ENCODE peak calls at places on chromosomes 2 and 18, in four cellular contexts. One of them, this sample, is unnamed.

GRCh38 chr18:7174359-7175107 is 56.4 kb upstream of the LRRC30 start:
- DNase-seq in NCI-H82: peak
- DNase-seq in HL-60: no peak
- DNase-seq in M059J: no peak
- DNase-seq in this sample: peak

GRCh38 chr2:12982149-12982584 is 265.4 kb downstream of the TRIB2 start:
- DNase-seq in NCI-H82: no peak
- DNase-seq in HL-60: no peak
- DNase-seq in M059J: no peak
- DNase-seq in this sample: peak

GRCh38 chr2:40403233-40403841 is 48.6 kb downstream of the SLC8A1 start:
- DNase-seq in NCI-H82: no peak
- DNase-seq in HL-60: no peak
- DNase-seq in M059J: peak
- DNase-seq in this sample: no peak

GRCh38 chr2:203559640-203560039 is 24.5 kb upstream of the RAPH1 start:
- DNase-seq in NCI-H82: no peak
- DNase-seq in HL-60: no peak
- DNase-seq in M059J: no peak
- DNase-seq in this sample: no peak

GRCh38 chr2:99984781-99985525 is 157.4 kb downstream of the AFF3 start:
- DNase-seq in NCI-H82: no peak
- DNase-seq in HL-60: no peak
- DNase-seq in M059J: no peak
- DNase-seq in this sample: no peak

GRCh38 chr2:42810971-42811865 is 18.8 kb upstream of the HAAO start:
- DNase-seq in NCI-H82: peak
- DNase-seq in HL-60: no peak
- DNase-seq in M059J: peak
- DNase-seq in this sample: peak

GRCh38 chr2:168245074-168245825 is 2.1 kb downstream of the STK39 start:
- DNase-seq in NCI-H82: peak
- DNase-seq in HL-60: no peak
- DNase-seq in M059J: no peak
- DNase-seq in this sample: peak

GRCh38 chr2:234116050-234116449 is 65.5 kb downstream of the SPP2 start:
- DNase-seq in NCI-H82: no peak
- DNase-seq in HL-60: no peak
- DNase-seq in M059J: peak
- DNase-seq in this sample: no peak

GRCh38 chr18:24514439-24514838 is 54.0 kb downstream of the HRH4 start:
- DNase-seq in NCI-H82: peak
- DNase-seq in HL-60: peak
- DNase-seq in M059J: peak
- DNase-seq in this sample: peak

GRCh38 chr2:55051026-55051866 is 995 bp upstream of the RTN4 start:
- DNase-seq in NCI-H82: peak
- DNase-seq in HL-60: no peak
- DNase-seq in M059J: peak
- DNase-seq in this sample: peak

GRCh38 chr2:151367571-151367970 is 10.2 kb downstream of the TNFAIP6 start:
- DNase-seq in NCI-H82: no peak
- DNase-seq in HL-60: no peak
- DNase-seq in M059J: peak
- DNase-seq in this sample: no peak

GRCh38 chr2:127093648-127094210 is 13.2 kb downstream of the BIN1 start:
- DNase-seq in NCI-H82: no peak
- DNase-seq in HL-60: no peak
- DNase-seq in M059J: no peak
- DNase-seq in this sample: no peak

GRCh38 chr2:231877533-231878456 is 48.4 kb downstream of the NPPC start:
- DNase-seq in NCI-H82: no peak
- DNase-seq in HL-60: no peak
- DNase-seq in M059J: peak
- DNase-seq in this sample: peak

GRCh38 chr2:5710615-5711014 is 18.4 kb downstream of the SOX11 start:
- DNase-seq in NCI-H82: no peak
- DNase-seq in HL-60: no peak
- DNase-seq in M059J: no peak
- DNase-seq in this sample: no peak

GRCh38 chr2:147198651-147199171 is 646.1 kb upstream of the ACVR2A start:
- DNase-seq in NCI-H82: no peak
- DNase-seq in HL-60: no peak
- DNase-seq in M059J: no peak
- DNase-seq in this sample: no peak

GRCh38 chr2:224837558-224837957 is 121.4 kb upstream of the CCDC195 start:
- DNase-seq in NCI-H82: no peak
- DNase-seq in HL-60: no peak
- DNase-seq in M059J: peak
- DNase-seq in this sample: no peak

GRCh38 chr2:159228006-159228655 is 58.4 kb downstream of the WDSUB1 start:
- DNase-seq in NCI-H82: peak
- DNase-seq in HL-60: no peak
- DNase-seq in M059J: no peak
- DNase-seq in this sample: no peak

GRCh38 chr2:94984964-94985575 is 40.4 kb upstream of the MAL start:
- DNase-seq in NCI-H82: no peak
- DNase-seq in HL-60: no peak
- DNase-seq in M059J: peak
- DNase-seq in this sample: no peak

GRCh38 chr2:204069804-204070203 is 133.2 kb downstream of the ICOS start:
- DNase-seq in NCI-H82: no peak
- DNase-seq in HL-60: no peak
- DNase-seq in M059J: no peak
- DNase-seq in this sample: no peak

GRCh38 chr2:177998006-177998405 is 74.6 kb downstream of the PDE11A start:
- DNase-seq in NCI-H82: no peak
- DNase-seq in HL-60: no peak
- DNase-seq in M059J: peak
- DNase-seq in this sample: no peak

GRCh38 chr18:48136544-48137353 is 206.3 kb upstream of the SMAD2 start:
- DNase-seq in NCI-H82: no peak
- DNase-seq in HL-60: no peak
- DNase-seq in M059J: no peak
- DNase-seq in this sample: peak

GRCh38 chr2:96353032-96353561 is 17.5 kb downstream of the NCAPH start:
- DNase-seq in NCI-H82: peak
- DNase-seq in HL-60: no peak
- DNase-seq in M059J: no peak
- DNase-seq in this sample: peak

GRCh38 chr2:28698545-28698944 is 53.1 kb upstream of the PPP1CB start:
- DNase-seq in NCI-H82: no peak
- DNase-seq in HL-60: no peak
- DNase-seq in M059J: no peak
- DNase-seq in this sample: no peak

This sample was measured in DMS53.